ENCODE peak calls at places on chromosomes 13 and 19, in six cellular contexts. Q is HepG2, Z is A549, G is GM23338, X is HL-60, P is SK-N-SH. H is an unnamed sample.

GRCh38 chr19:917323-918151 is at the start of gene KISS1R:
- DNase-seq in Q (peak), Z (peak), G (peak), X (no peak), P (peak), H (no peak)

GRCh38 chr19:17200408-17201079 is 14.6 kb upstream of the USE1 start:
- DNase-seq in Q (peak), Z (no peak), G (no peak), X (no peak), P (peak), H (no peak)

GRCh38 chr19:45404557-45405434 is at the start of gene PPP1R13L:
- DNase-seq in Q (peak), Z (peak), G (peak), X (no peak), P (peak), H (peak)

GRCh38 chr19:45340899-45341453 is 426 bp downstream of the KLC3 start:
- DNase-seq in Q (no peak), Z (no peak), G (peak), X (no peak), P (no peak), H (no peak)

GRCh38 chr19:54418030-54418929 is 3.0 kb downstream of the TTYH1 start:
- DNase-seq in Q (peak), Z (no peak), G (peak), X (peak), P (no peak), H (no peak)

GRCh38 chr13:86907116-86907515 is 764.1 kb upstream of the SLITRK5 start:
- DNase-seq in Q (no peak), Z (no peak), G (no peak), X (no peak), P (no peak), H (no peak)

GRCh38 chr13:67148219-67148583 is 81.9 kb downstream of the PCDH9 start:
- DNase-seq in Q (no peak), Z (no peak), G (no peak), X (no peak), P (no peak), H (no peak)

GRCh38 chr13:21328836-21329477 is 130.1 kb downstream of the ZDHHC20 start:
- DNase-seq in Q (no peak), Z (no peak), G (no peak), X (no peak), P (no peak), H (no peak)

GRCh38 chr13:49279112-49279511 is 31.4 kb downstream of the CDADC1 start:
- DNase-seq in Q (no peak), Z (no peak), G (peak), X (no peak), P (no peak), H (no peak)

GRCh38 chr13:98481511-98481951 is 95.4 kb downstream of the STK24 start:
- DNase-seq in Q (no peak), Z (no peak), G (no peak), X (no peak), P (no peak), H (no peak)

GRCh38 chr13:23980160-23980551 is 82.9 kb upstream of the C1QTNF9B start:
- DNase-seq in Q (peak), Z (peak), G (peak), X (peak), P (peak), H (no peak)

GRCh38 chr13:19606152-19606551 is 27.3 kb upstream of the MPHOSPH8 start:
- DNase-seq in Q (no peak), Z (no peak), G (no peak), X (no peak), P (no peak), H (no peak)

GRCh38 chr19:34224996-34225658 is 29.2 kb upstream of the GARRE1 start:
- DNase-seq in Q (no peak), Z (no peak), G (peak), X (no peak), P (no peak), H (no peak)

GRCh38 chr13:113621046-113621445 is 36.5 kb downstream of the TFDP1 start:
- DNase-seq in Q (no peak), Z (no peak), G (no peak), X (no peak), P (no peak), H (no peak)

GRCh38 chr13:26378116-26378515 is 124.2 kb downstream of the CDK8 start:
- DNase-seq in Q (no peak), Z (no peak), G (no peak), X (no peak), P (no peak), H (no peak)

GRCh38 chr13:32537580-32538233 is 888 bp downstream of the N4BP2L2 start:
- DNase-seq in Q (no peak), Z (no peak), G (peak), X (peak), P (no peak), H (no peak)

GRCh38 chr13:86591862-86592261 is 792.6 kb upstream of the SLITRK6 start:
- DNase-seq in Q (no peak), Z (no peak), G (no peak), X (no peak), P (no peak), H (no peak)

GRCh38 chr13:112510002-112510780 is 77.8 kb downstream of the TUBGCP3 start:
- DNase-seq in Q (peak), Z (peak), G (peak), X (peak), P (peak), H (no peak)

GRCh38 chr19:42512130-42512636 is 16.1 kb downstream of the CEACAM1 start:
- DNase-seq in Q (no peak), Z (no peak), G (no peak), X (no peak), P (no peak), H (no peak)

GRCh38 chr13:60369242-60369641 is 27.8 kb upstream of the TDRD3 start:
- DNase-seq in Q (no peak), Z (peak), G (peak), X (no peak), P (peak), H (no peak)

GRCh38 chr13:33744589-33745369 is 73.2 kb upstream of the RFC3 start:
- DNase-seq in Q (no peak), Z (no peak), G (no peak), X (no peak), P (no peak), H (no peak)

GRCh38 chr19:44782729-44783128 is 5.0 kb downstream of the CBLC start:
- DNase-seq in Q (no peak), Z (no peak), G (peak), X (no peak), P (no peak), H (no peak)

GRCh38 chr13:113874177-113874576 is 10.3 kb upstream of the GAS6 start:
- DNase-seq in Q (no peak), Z (no peak), G (no peak), X (no peak), P (no peak), H (no peak)

GRCh38 chr19:42311612-42312160 is 1.4 kb upstream of the TMEM145 start:
- DNase-seq in Q (no peak), Z (no peak), G (peak), X (no peak), P (peak), H (no peak)

GRCh38 chr19:7575426-7576040 is 20.1 kb upstream of the CAMSAP3 start:
- DNase-seq in Q (no peak), Z (no peak), G (no peak), X (peak), P (no peak), H (no peak)

GRCh38 chr19:34662919-34663318 is 14.0 kb downstream of the SCGB2B2 start:
- DNase-seq in Q (peak), Z (no peak), G (peak), X (peak), P (peak), H (no peak)

GRCh38 chr19:47723573-47723923 is 10.3 kb downstream of the EHD2 start:
- DNase-seq in Q (peak), Z (no peak), G (no peak), X (peak), P (no peak), H (no peak)

GRCh38 chr13:57611956-57612355 is 19.6 kb upstream of the PCDH17 start:
- DNase-seq in Q (no peak), Z (no peak), G (no peak), X (no peak), P (no peak), H (peak)

GRCh38 chr19:15463865-15464371 is 426 bp downstream of the RASAL3 start:
- DNase-seq in Q (no peak), Z (no peak), G (peak), X (peak), P (no peak), H (no peak)

GRCh38 chr13:38590796-38591507 is 95.9 kb upstream of the FREM2 start:
- DNase-seq in Q (no peak), Z (no peak), G (no peak), X (no peak), P (no peak), H (no peak)

GRCh38 chr19:17719730-17720486 is 628 bp downstream of the MAP1S start:
- DNase-seq in Q (no peak), Z (no peak), G (peak), X (no peak), P (peak), H (no peak)

GRCh38 chr19:1110809-1111640 is 7.2 kb downstream of the GPX4 start:
- DNase-seq in Q (no peak), Z (no peak), G (no peak), X (no peak), P (no peak), H (no peak)

GRCh38 chr19:53898680-53899341 is 10.3 kb upstream of the CACNG7 start:
- DNase-seq in Q (no peak), Z (no peak), G (peak), X (no peak), P (peak), H (no peak)

GRCh38 chr19:23817519-23817918 is 58.8 kb upstream of the ZNF681 start:
- DNase-seq in Q (peak), Z (no peak), G (peak), X (peak), P (peak), H (no peak)

GRCh38 chr19:35459414-35460082 is 11.5 kb downstream of the FFAR2 start:
- DNase-seq in Q (peak), Z (no peak), G (no peak), X (no peak), P (peak), H (no peak)

DNA sequence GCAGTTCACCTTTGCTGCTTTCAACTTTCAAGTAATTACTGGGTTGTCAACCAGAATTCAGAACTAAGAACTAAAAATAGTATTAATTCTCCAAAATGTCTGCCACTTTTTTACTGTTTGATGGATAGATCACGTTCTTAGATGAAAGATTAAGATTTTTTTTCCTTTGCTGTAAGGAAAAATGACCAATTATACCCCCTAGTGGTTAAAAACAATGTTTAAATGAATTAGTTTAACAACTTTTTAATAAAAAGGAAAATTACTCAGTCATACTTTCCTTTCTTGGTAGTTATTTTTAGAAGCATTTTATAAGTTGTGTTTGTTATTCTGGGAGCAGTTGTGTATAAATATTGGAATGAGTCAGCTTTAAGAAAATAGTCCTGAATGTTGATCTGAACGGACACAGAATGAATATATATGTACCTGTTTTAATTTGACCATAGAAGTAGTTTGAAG is 4.6 kb downstream of the TM9SF2 start:
- DNase-seq in Q (no peak), Z (peak), G (no peak), X (no peak), P (peak), H (no peak)
- TF ChIP-seq REST in Q (no peak), Z (no peak), G (no peak), X (no peak), P (no peak), H (no peak)

GRCh38 chr19:30083701-30084156 is 141.7 kb downstream of the URI1 start:
- DNase-seq in Q (no peak), Z (no peak), G (no peak), X (no peak), P (peak), H (no peak)

GRCh38 chr19:30086916-30087315 is 144.9 kb downstream of the URI1 start:
- DNase-seq in Q (no peak), Z (no peak), G (no peak), X (no peak), P (no peak), H (no peak)

GRCh38 chr19:30084390-30084819 is 142.4 kb downstream of the URI1 start:
- DNase-seq in Q (no peak), Z (no peak), G (no peak), X (no peak), P (peak), H (no peak)

GRCh38 chr19:30086220-30086619 is 144.2 kb downstream of the URI1 start:
- DNase-seq in Q (no peak), Z (no peak), G (no peak), X (no peak), P (no peak), H (no peak)

GRCh38 chr19:30085394-30085793 is 143.4 kb downstream of the URI1 start:
- DNase-seq in Q (peak), Z (no peak), G (peak), X (no peak), P (peak), H (no peak)
- TF ChIP-seq REST in Q (no peak), Z (no peak), G (no peak), X (no peak), P (no peak), H (no peak)

GRCh38 chr13:79779761-79780160 is 298.8 kb downstream of the NDFIP2 start:
- DNase-seq in Q (peak), Z (no peak), G (no peak), X (peak), P (no peak), H (no peak)
- TF ChIP-seq REST in Q (no peak), Z (no peak), G (no peak), X (no peak), P (no peak), H (no peak)

GRCh38 chr13:50322006-50322405 is 306.8 kb downstream of the KCNRG start:
- DNase-seq in Q (no peak), Z (no peak), G (no peak), X (peak), P (no peak), H (no peak)

GRCh38 chr13:50320297-50320862 is 305.1 kb downstream of the KCNRG start:
- DNase-seq in Q (peak), Z (no peak), G (no peak), X (no peak), P (no peak), H (no peak)

GRCh38 chr13:50318887-50319286 is 303.6 kb downstream of the KCNRG start:
- DNase-seq in Q (no peak), Z (no peak), G (peak), X (no peak), P (no peak), H (no peak)

GRCh38 chr13:50323440-50324070 is 308.3 kb downstream of the KCNRG start:
- DNase-seq in Q (no peak), Z (no peak), G (no peak), X (no peak), P (no peak), H (no peak)

DNA sequence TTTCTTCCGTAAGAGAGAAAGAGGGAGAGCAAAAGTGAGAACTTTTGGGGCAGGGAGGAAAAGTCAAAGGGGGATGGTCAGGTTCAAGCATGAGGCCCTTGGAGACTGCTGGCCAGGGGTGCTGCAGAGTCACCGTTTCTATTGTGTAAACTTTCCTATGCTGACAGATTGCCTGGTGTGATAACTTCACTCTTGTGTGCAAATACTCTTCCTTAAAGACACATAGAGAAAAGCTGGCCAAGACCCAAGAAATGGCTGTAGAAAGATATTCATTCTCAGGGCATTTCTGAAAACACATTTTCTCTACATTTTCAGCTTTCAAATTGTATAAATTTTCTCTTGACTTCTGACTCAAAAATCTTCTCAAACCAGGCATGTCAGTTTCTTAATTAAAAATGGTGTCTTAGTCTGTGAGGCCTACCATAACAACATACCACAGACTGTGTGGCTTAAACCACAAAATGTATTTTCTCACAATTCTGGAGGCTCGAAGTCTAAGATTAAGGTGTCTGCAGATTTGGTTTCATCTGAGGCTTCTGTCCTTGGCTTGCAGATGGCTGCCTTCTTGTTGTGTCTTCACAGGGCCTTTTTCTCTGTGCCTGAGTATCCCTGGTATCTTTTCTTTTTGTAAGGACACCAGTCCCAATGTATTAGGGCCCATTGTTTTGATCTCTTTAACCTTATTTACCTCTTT is 304.5 kb downstream of the KCNRG start:
- DNase-seq in Q (peak), Z (no peak), G (no peak), X (peak), P (no peak), H (no peak)
- TF ChIP-seq REST in Q (no peak), Z (no peak), G (no peak), X (peak), P (no peak), H (no peak)

GRCh38 chr19:40228863-40229262 is 2.4 kb upstream of the CCNP start:
- DNase-seq in Q (no peak), Z (no peak), G (no peak), X (no peak), P (no peak), H (no peak)

GRCh38 chr19:40224342-40225148 is 1.9 kb downstream of the CCNP start:
- DNase-seq in Q (no peak), Z (no peak), G (no peak), X (no peak), P (no peak), H (no peak)

GRCh38 chr19:40223135-40223822 is 3.2 kb downstream of the CCNP start:
- DNase-seq in Q (no peak), Z (no peak), G (peak), X (no peak), P (no peak), H (no peak)

GRCh38 chr19:40228371-40228770 is 1.9 kb upstream of the CCNP start:
- DNase-seq in Q (no peak), Z (no peak), G (no peak), X (no peak), P (no peak), H (no peak)

GRCh38 chr19:40225440-40226305 is 816 bp downstream of the CCNP start:
- DNase-seq in Q (peak), Z (no peak), G (peak), X (no peak), P (no peak), H (no peak)
- TF ChIP-seq REST in Q (no peak), Z (no peak), G (no peak), X (no peak), P (no peak), H (no peak)

DNA sequence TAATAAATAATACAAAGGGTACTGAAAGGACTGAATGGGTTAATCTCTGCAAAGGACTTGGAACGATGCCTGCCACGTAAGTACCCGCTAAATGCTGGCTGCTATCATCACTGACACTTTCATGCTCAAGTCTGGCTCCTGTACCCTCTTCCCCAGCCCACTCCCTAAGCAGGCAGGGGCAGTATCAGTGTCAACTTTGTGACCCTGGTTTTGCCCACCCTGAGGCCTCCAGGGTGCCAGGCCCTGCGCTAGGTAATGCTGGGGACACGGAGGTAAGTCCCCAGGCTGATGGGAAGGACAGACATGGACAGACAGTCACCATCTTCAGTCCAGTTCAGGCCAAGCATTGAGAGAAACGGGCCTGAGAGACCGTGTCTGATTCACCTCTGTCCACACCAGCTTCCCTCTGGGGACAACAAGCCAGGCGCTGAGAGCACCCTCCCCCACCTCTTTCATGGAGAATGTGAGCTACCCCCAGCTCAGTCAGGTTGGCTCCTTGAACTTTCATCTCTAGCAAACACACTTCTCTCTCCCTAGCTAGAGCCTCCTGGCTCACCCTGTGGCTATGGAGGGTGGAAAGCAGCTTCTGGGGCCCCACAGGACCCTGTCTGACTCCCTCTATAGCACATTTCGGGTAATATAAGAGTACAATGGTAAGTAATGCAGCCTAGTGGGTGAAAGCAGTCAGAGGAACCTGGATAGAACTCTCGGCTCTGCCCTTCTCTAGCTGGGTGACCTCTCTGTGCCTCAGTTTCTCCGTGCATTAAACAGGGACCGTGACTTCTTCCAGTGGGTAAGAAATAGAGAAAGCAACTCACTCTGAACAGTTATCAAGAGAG is 758 bp downstream of the ETFB start:
- DNase-seq in Q (peak), Z (no peak), G (peak), X (peak), P (no peak), H (no peak)
- TF ChIP-seq REST in Q (no peak), Z (no peak), G (no peak), X (no peak), P (no peak), H (no peak)

DNA sequence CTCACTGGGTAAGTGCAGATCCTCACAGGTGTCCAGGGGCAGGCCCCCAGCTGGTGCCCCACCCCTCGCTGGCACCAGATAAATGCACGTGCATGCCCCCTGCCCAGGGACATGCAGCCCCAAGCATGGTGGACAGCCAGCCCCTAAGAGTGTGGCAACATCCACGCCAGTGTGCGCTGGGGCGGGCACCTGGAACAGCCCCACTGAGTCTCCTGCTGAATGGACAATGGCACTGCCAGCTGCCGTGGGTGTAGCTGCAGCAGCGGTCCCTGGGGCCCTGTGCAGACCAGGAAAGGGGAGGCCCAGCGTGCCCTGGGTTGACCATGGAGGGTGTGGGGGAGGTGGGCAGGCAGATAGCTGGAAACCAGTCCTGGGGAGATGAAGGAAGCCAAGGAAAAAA is 538.7 kb upstream of the SGCG start:
- DNase-seq in Q (no peak), Z (no peak), G (no peak), X (no peak), P (no peak), H (no peak)
- TF ChIP-seq REST in Q (no peak), Z (no peak), G (no peak), X (no peak), P (no peak), H (no peak)